ENCODE peak calls at places on chromosome 16, in five cellular contexts. C is AG04449, E is AG10803, P is mucosa of descending colon, M is fibroblast of lung. K is an unnamed sample.

GRCh38 chr16:3960049-3960809 is 79.7 kb upstream of the CREBBP start:
- DNase-seq in C (no peak), P (no peak), M (no peak), E (no peak), K (no peak)

GRCh38 chr16:62077998-62078397 is 41.8 kb upstream of the CDH8 start:
- DNase-seq in M (no peak), C (no peak), P (no peak), E (peak; percentile 1), K (no peak)

GRCh38 chr16:89193576-89194293 is 6.6 kb downstream of the SLC22A31 start:
- DNase-seq in C (no peak), P (peak; percentile 37), M (no peak), E (no peak), K (no peak)

GRCh38 chr16:31050280-31051030 is 17.1 kb downstream of the STX4 start:
- DNase-seq in C (no peak), M (peak; percentile 14), E (peak; percentile 50), P (no peak), K (no peak)

GRCh38 chr16:13453938-13454553 is 465.9 kb upstream of the ERCC4 start:
- DNase-seq in P (no peak), M (no peak), E (peak; percentile 42), C (no peak), K (peak; percentile 25)

GRCh38 chr16:49474741-49475140 is 101.1 kb downstream of the C16orf78 start:
- DNase-seq in C (no peak), E (no peak), P (no peak), M (no peak), K (no peak)

GRCh38 chr16:23515881-23516280 is 5.6 kb upstream of the GGA2 start:
- DNase-seq in M (no peak), E (no peak), P (no peak), C (no peak), K (no peak)

GRCh38 chr16:14301150-14302030 is 230.3 kb downstream of the MRTFB start:
- DNase-seq in E (peak; percentile 39), P (peak; percentile 44), C (no peak), M (no peak), K (no peak)

GRCh38 chr16:54015147-54015546 is 271.4 kb downstream of the IRX3 start:
- DNase-seq in E (no peak), P (no peak), C (no peak), M (no peak), K (no peak)

GRCh38 chr16:35691057-35691456 is 2231.6 kb downstream of the TP53TG3F start:
- DNase-seq in E (no peak), C (no peak), P (no peak), M (no peak), K (no peak)

GRCh38 chr16:50611332-50611934 is 63.2 kb downstream of the NKD1 start:
- DNase-seq in C (no peak), P (no peak), M (peak; percentile 12), E (peak; percentile 49), K (no peak)

GRCh38 chr16:79049040-79049439 is 551.5 kb downstream of the MAF start:
- DNase-seq in E (no peak), P (no peak), C (no peak), M (no peak), K (no peak)

GRCh38 chr16:19601083-19601976 is 45.8 kb downstream of the VPS35L start:
- DNase-seq in M (peak; percentile 59), E (peak; percentile 49), C (no peak), P (no peak), K (peak; percentile 39)

GRCh38 chr16:67842509-67843342 is 606 bp downstream of the THAP11 start:
- DNase-seq in M (peak; percentile 60), E (peak; percentile 45), P (peak; percentile 72), C (no peak), K (peak; percentile 58)

GRCh38 chr16:79970551-79971236 is 370.2 kb upstream of the MAF start:
- DNase-seq in M (peak; percentile 5), E (peak; percentile 16), C (no peak), P (no peak), K (no peak)

GRCh38 chr16:89133457-89134127 is 38.0 kb upstream of the CDH15 start:
- DNase-seq in C (no peak), M (no peak), E (no peak), P (peak; percentile 15), K (no peak)

GRCh38 chr16:3902731-3903130 is 22.2 kb upstream of the CREBBP start:
- DNase-seq in M (no peak), C (no peak), E (no peak), P (no peak), K (peak; percentile 6)

GRCh38 chr16:2973081-2973480 is 3.9 kb downstream of the PAQR4 start:
- DNase-seq in E (no peak), C (no peak), M (no peak), P (no peak), K (no peak)

GRCh38 chr16:89404561-89404960 is 85.8 kb downstream of the ANKRD11 start:
- DNase-seq in C (no peak), M (no peak), P (peak; percentile 59), E (no peak), K (no peak)

GRCh38 chr16:80973991-80974390 is 32.7 kb downstream of the CMC2 start:
- DNase-seq in M (no peak), C (no peak), E (no peak), P (no peak), K (no peak)

GRCh38 chr16:89981414-89981813 is 32.9 kb downstream of the DEF8 start:
- DNase-seq in P (no peak), M (no peak), C (no peak), E (no peak), K (no peak)

GRCh38 chr16:1183235-1183907 is 30.5 kb downstream of the CACNA1H start:
- DNase-seq in C (no peak), E (peak; percentile 9), M (peak; percentile 47), P (peak; percentile 61), K (peak; percentile 54)

GRCh38 chr16:80990577-80990976 is 16.1 kb downstream of the CMC2 start:
- DNase-seq in P (no peak), M (no peak), C (no peak), E (no peak), K (no peak)

GRCh38 chr16:4511441-4512082 is 27.0 kb downstream of the CDIP1 start:
- DNase-seq in M (peak; percentile 50), E (peak; percentile 27), P (peak; percentile 74), C (no peak), K (peak; percentile 26)

GRCh38 chr16:89711601-89712475 is 8.9 kb downstream of the VPS9D1 start:
- DNase-seq in M (peak; percentile 71), P (peak; percentile 82), C (no peak), E (no peak), K (peak; percentile 56)

GRCh38 chr16:51404386-51404785 is 253.3 kb upstream of the SALL1 start:
- DNase-seq in C (no peak), P (no peak), M (peak; percentile 5), E (no peak), K (no peak)

GRCh38 chr16:81730090-81731051 is 48.7 kb upstream of the PLCG2 start:
- DNase-seq in C (peak; percentile 3), E (peak; percentile 56), M (peak; percentile 80), P (peak; percentile 90), K (peak; percentile 88)

GRCh38 chr16:67608367-67608766 is 36.6 kb upstream of the CARMIL2 start:
- DNase-seq in C (no peak), M (no peak), P (no peak), E (no peak), K (no peak)

GRCh38 chr16:73483934-73484712 is 436.2 kb upstream of the ZFHX3 start:
- DNase-seq in P (no peak), E (no peak), C (no peak), M (no peak), K (no peak)

GRCh38 chr16:73483076-73483791 is 435.3 kb upstream of the ZFHX3 start:
- DNase-seq in M (no peak), E (no peak), C (no peak), P (no peak), K (no peak)

DNA sequence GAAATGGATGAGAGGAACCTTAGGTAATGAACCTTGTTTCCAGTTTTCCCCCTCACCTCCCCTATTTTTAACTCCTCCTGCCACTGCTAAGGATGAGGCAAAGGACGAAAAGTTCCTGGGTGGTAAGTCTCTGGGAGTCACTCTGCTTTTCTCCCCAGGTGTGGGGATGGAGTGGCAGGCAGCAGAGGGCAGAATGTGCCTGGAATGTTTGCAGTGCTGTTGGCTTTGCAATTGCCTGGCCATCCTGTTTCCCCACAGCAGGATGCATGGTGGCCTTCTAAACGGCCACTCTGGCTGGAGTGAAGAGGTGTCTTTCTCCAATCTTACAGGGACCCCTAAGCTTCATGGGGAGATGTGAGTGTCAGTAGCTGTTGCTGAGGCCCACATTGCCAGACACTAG is 432.5 kb upstream of the ZFHX3 start:
- DNase-seq in P (no peak), M (no peak), C (no peak), E (no peak), K (no peak)
- TF ChIP-seq CTCF in P (no peak), M (no peak), C (no peak), E (no peak), K (no peak)

DNA sequence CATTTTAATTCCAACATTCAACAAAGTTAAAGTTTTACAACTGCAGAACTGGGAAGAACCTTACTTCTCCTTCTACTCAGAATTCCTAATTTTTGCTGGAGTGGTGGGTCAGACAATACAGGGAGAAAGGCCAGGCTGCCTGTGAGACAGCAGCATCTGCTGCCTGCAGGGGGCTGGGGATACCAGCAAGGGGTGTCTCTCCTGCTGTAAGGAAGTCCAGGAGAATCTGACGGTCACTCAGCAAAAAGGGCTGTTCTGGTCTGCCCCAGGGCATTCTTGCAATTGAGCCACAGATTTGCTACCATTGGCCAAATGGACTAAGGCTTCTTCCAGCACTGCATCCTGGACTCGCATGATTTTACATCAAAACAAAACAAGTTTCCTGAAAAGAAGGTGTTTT is 426.6 kb upstream of the CDH11 start:
- DNase-seq in M (no peak), P (no peak), E (no peak), C (no peak), K (no peak)
- TF ChIP-seq CTCF in M (peak; percentile 6), P (no peak), E (peak; percentile 35), C (peak; percentile 45), K (peak; percentile 33)

GRCh38 chr16:70691223-70692129 is 5.6 kb upstream of the MTSS2 start:
- DNase-seq in C (peak; percentile 94), M (peak; percentile 100), P (no peak), E (peak; percentile 100), K (peak; percentile 96)
- TF ChIP-seq CTCF in C (no peak), M (no peak), P (no peak), E (no peak), K (no peak)

DNA sequence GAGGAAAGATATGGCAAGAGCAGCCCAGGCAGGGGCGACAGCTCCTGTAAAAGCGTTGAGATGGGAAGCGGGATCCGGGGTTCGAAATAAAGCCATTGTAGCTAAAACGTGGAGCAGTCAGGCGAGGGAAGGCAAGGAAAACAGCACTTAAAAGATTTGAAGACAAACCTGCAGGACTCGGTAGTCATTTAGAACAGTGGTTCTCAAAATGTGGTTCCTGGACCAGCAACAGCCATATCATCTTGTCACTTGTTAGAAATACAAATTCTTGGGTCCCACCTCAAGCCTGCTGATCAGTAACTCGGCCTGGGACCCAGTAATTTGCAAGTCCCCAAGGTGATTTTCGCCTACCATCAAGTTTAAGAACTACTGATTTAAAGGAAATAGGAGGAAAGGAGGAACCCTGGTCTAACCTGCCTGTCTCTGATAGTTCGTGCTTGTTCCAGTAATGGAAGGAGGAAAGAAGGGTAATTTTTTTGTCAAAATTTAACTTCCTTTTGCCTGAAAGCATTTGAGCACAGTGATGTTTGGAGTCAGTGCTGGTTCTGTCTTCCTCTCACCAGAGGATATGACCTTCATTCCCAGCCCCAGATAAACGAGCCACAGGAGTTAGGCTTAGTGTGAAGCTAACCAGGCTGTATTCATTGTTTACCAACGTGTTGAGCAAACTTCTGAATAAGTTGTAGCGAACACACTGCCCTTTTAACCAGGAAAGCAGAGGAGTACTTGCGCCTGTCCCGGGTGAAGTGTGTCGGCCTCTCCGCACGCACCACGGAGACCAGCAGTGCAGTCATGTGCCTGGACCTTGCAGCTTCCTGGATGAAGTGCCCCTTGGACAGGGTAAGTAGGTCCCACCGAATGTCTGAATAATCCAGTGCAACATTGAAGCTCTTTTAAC is 1.1 kb downstream of the ORC6 start:
- DNase-seq in M (peak; percentile 52), C (no peak), P (peak; percentile 56), E (peak; percentile 24), K (peak; percentile 23)
- TF ChIP-seq CTCF in M (no peak), C (no peak), P (no peak), E (no peak), K (no peak)